ENCODE peak calls at places on chromosomes 3 and 15, in nine cellular contexts. S, D, L, R, Z, F, W, U and G are unnamed samples.

GRCh38 chr15:52005748-52006701 is 13.0 kb upstream of the MAPK6 start:
- DNase-seq in S (peak; percentile 14), D (no peak), L (peak; percentile 45), R (no peak), Z (peak; percentile 52), F (no peak), W (no peak), U (no peak), G (no peak)

GRCh38 chr3:138861755-138862333 is 27.1 kb upstream of the PIK3CB start:
- DNase-seq in S (no peak), D (no peak), L (no peak), R (peak; percentile 69), Z (no peak), F (no peak), W (no peak), U (no peak), G (no peak)

GRCh38 chr3:27509376-27509775 is 25.2 kb upstream of the SLC4A7 start:
- DNase-seq in S (no peak), D (no peak), L (no peak), R (no peak), Z (no peak), F (no peak), W (no peak), U (no peak), G (no peak)

GRCh38 chr3:64067510-64068346 is 44.4 kb upstream of the PSMD6 start:
- DNase-seq in S (no peak), D (no peak), L (no peak), R (no peak), Z (no peak), F (no peak), W (no peak), U (no peak), G (no peak)

GRCh38 chr3:23611737-23612295 is 193.9 kb upstream of the UBE2E1 start:
- DNase-seq in S (peak; percentile 76), D (peak; percentile 53), L (no peak), R (peak; percentile 17), Z (no peak), F (peak; percentile 47), W (no peak), U (no peak), G (no peak)

GRCh38 chr3:61981005-61981404 is 392.3 kb downstream of the FEZF2 start:
- DNase-seq in S (no peak), D (no peak), L (no peak), R (no peak), Z (no peak), F (no peak), W (no peak), U (no peak), G (no peak)

GRCh38 chr3:33975463-33975862 is 177.0 kb downstream of the PDCD6IP start:
- DNase-seq in S (no peak), D (no peak), L (no peak), R (no peak), Z (no peak), F (no peak), W (no peak), U (no peak), G (no peak)

GRCh38 chr3:131110087-131110486 is 83.4 kb downstream of the NEK11 start:
- DNase-seq in S (no peak), D (no peak), L (no peak), R (no peak), Z (no peak), F (no peak), W (no peak), U (no peak), G (no peak)

GRCh38 chr3:39657075-39657474 is 152.3 kb upstream of the MYRIP start:
- DNase-seq in S (no peak), D (no peak), L (no peak), R (no peak), Z (no peak), F (no peak), W (no peak), U (no peak), G (no peak)

GRCh38 chr15:88636039-88636438 is 2.8 kb upstream of the ISG20 start:
- DNase-seq in S (no peak), D (peak; percentile 88), L (no peak), R (peak; percentile 68), Z (peak; percentile 77), F (peak; percentile 38), W (peak; percentile 73), U (peak; percentile 82), G (peak; percentile 75)

GRCh38 chr3:13879946-13880810 is at the start of gene WNT7A:
- DNase-seq in S (no peak), D (no peak), L (peak; percentile 50), R (peak; percentile 69), Z (peak; percentile 40), F (no peak), W (no peak), U (peak; percentile 70), G (peak; percentile 60)

GRCh38 chr15:85748176-85748575 is 46.5 kb downstream of the KLHL25 start:
- DNase-seq in S (no peak), D (peak; percentile 17), L (no peak), R (no peak), Z (no peak), F (no peak), W (peak; percentile 14), U (no peak), G (no peak)

GRCh38 chr15:41568350-41569017 is 9.5 kb downstream of the TYRO3 start:
- DNase-seq in S (no peak), D (peak; percentile 65), L (peak; percentile 62), R (peak; percentile 98), Z (no peak), F (no peak), W (no peak), U (no peak), G (no peak)

GRCh38 chr3:98903705-98904481 is 2.4 kb upstream of the DCBLD2 start:
- DNase-seq in S (no peak), D (no peak), L (no peak), R (peak; percentile 56), Z (no peak), F (no peak), W (no peak), U (no peak), G (no peak)

GRCh38 chr3:143627336-143627735 is 220.9 kb downstream of the SLC9A9 start:
- DNase-seq in S (no peak), D (no peak), L (no peak), R (no peak), Z (no peak), F (no peak), W (no peak), U (no peak), G (no peak)

GRCh38 chr3:124745756-124746155 is 15.5 kb downstream of the UMPS start:
- DNase-seq in S (no peak), D (no peak), L (no peak), R (no peak), Z (no peak), F (no peak), W (no peak), U (no peak), G (no peak)

GRCh38 chr3:52061116-52061910 is 4.9 kb upstream of the DUSP7 start:
- DNase-seq in S (no peak), D (peak; percentile 40), L (no peak), R (no peak), Z (no peak), F (no peak), W (no peak), U (no peak), G (no peak)
- H3K4me3 ChIP-seq in S (no peak overlapping the region), D (no peak overlapping the region), L (no peak overlapping the region), R (no peak overlapping the region), Z (no peak overlapping the region), F (no peak overlapping the region), W (no peak overlapping the region), U (no peak overlapping the region), G (no peak overlapping the region)

DNA sequence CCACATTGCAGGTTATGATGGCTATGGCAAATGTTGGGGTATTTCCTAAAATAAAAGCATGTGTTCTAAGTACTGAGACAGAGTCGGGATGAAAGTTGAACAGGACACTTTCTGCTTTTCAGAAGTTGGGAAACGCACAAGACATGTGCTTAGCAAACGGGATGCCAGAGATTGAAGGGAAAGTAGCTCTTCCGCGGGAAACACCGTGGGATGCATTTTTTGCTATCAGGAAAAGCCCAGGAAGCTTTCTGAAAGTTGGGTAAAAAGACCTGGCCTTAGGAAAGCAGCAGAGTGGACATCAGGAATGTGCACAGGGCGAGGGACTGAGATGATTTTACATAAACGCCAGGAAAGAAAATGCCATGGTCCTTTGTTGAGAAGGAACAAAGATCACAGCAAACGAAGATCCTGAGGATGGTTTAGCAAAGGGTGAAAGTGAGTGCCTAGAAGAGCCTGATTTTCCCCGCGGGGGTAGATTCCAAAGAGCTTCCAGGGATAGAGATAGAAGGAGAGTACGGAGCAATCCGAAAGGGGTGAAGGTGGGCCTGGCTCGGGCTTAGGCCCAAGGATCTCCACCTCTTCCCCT is 1.1 kb downstream of the CDC25A start:
- DNase-seq in S (no peak), D (no peak), L (no peak), R (no peak), Z (peak; percentile 5), F (no peak), W (no peak), U (no peak), G (no peak)
- H3K36me3 ChIP-seq in S (no peaks in the 10 kb centered on the region), D (peaks cover 20% of the 10 kb centered on the region), L (peaks cover 55% of the 10 kb centered on the region), R (peaks cover 37% of the 10 kb centered on the region), Z (no peaks in the 10 kb centered on the region), F (no peaks in the 10 kb centered on the region), W (no peaks in the 10 kb centered on the region), U (no peaks in the 10 kb centered on the region), G (no peaks in the 10 kb centered on the region)

GRCh38 chr3:4972652-4973643 is 6.3 kb upstream of the BHLHE40 start:
- DNase-seq in S (no peak), D (no peak), L (no peak), R (no peak), Z (no peak), F (no peak), W (no peak), U (no peak), G (no peak)
- H3K4me3 ChIP-seq in S (no peak overlapping the region), D (no peak overlapping the region), L (no peak overlapping the region), R (no peak overlapping the region), Z (no peak overlapping the region), F (no peak overlapping the region), W (no peak overlapping the region), U (no peak overlapping the region), G (no peak overlapping the region)

GRCh38 chr3:16477054-16477453 is 36.4 kb downstream of the RFTN1 start:
- DNase-seq in S (no peak), D (no peak), L (no peak), R (no peak), Z (no peak), F (no peak), W (no peak), U (no peak), G (no peak)
- H3K36me3 ChIP-seq in S (peaks cover 17% of the 10 kb centered on the region), D (no peaks in the 10 kb centered on the region), L (no peaks in the 10 kb centered on the region), R (no peaks in the 10 kb centered on the region), Z (peaks cover 19% of the 10 kb centered on the region), F (no peaks in the 10 kb centered on the region), W (no peaks in the 10 kb centered on the region), U (no peaks in the 10 kb centered on the region), G (peaks cover 4% of the 10 kb centered on the region)

DNA sequence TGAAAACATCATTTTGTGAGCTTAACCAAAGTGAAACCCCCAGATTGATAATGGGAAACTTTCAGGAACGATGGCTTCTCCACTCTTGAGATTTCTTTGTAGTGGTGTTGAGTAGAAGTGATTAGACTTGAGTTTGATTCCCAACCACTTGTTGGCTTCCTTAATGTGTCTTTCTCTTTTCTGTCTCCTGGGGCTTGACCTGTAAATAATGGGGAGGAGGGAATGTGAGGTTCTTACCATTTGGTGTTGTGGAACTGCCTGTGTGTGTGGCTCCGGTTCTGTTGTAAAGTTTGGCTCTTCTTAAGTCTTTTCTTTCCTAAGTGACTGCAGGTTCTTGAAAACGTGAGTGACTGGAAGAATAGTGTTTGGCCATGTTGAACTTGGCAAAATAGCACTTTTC is 2.7 kb downstream of the CDV3 start:
- DNase-seq in S (no peak), D (no peak), L (no peak), R (no peak), Z (no peak), F (no peak), W (no peak), U (no peak), G (no peak)
- H3K4me3 ChIP-seq in S (peak overlapping the region; percentile 72), D (peak overlapping the region; percentile 80), L (no peak overlapping the region), R (peak overlapping the region; percentile 90), Z (peak overlapping the region; percentile 100), F (peak overlapping the region; percentile 3), W (peak overlapping the region; percentile 84), U (peak overlapping the region; percentile 52), G (peak overlapping the region; percentile 20)